ENCODE peak calls at places on chromosome 22, in four cellular contexts. I is OCI-M1, J is Kasumi-1, Z is kidney epithelial cell. S is an unnamed sample.

GRCh38 chr22:39530692-39531331 is 1.7 kb downstream of the RPS19BP1 start:
- DNase-seq in I (peak; percentile 86), J (peak; percentile 82), Z (no peak), S (no peak)

GRCh38 chr22:35477911-35478582 is 62.6 kb upstream of the RASD2 start:
- DNase-seq in I (peak; percentile 95), J (peak; percentile 52), Z (peak; percentile 71), S (no peak)

GRCh38 chr22:40397436-40397835 is 27.0 kb downstream of the SGSM3 start:
- DNase-seq in I (no peak), J (no peak), Z (no peak), S (no peak)

GRCh38 chr22:26646158-26646557 is 11.2 kb upstream of the MIAT start:
- DNase-seq in I (no peak), J (no peak), Z (no peak), S (no peak)

GRCh38 chr22:46484861-46485595 is 52.4 kb downstream of the CELSR1 start:
- DNase-seq in I (no peak), J (no peak), Z (peak; percentile 82), S (no peak)

GRCh38 chr22:17077255-17077654 is 7.5 kb upstream of the IL17RA start:
- DNase-seq in I (no peak), J (no peak), Z (no peak), S (no peak)

GRCh38 chr22:35622132-35622913 is 5.2 kb upstream of the MB start:
- DNase-seq in I (no peak), J (no peak), Z (no peak), S (no peak)

GRCh38 chr22:43159484-43160178 is 8.3 kb downstream of the TSPO start:
- DNase-seq in I (no peak), J (peak; percentile 7), Z (no peak), S (no peak)

GRCh38 chr22:34812631-34813030 is 253.3 kb upstream of the ISX start:
- DNase-seq in I (no peak), J (no peak), Z (peak; percentile 81), S (no peak)

GRCh38 chr22:43053176-43053575 is 36.0 kb downstream of the TTLL1 start:
- DNase-seq in I (peak; percentile 26), J (peak; percentile 26), Z (no peak), S (no peak)

GRCh38 chr22:20430641-20431519 is 6.7 kb downstream of the SCARF2 start:
- DNase-seq in I (no peak), J (peak; percentile 60), Z (no peak), S (no peak)

GRCh38 chr22:27045103-27045940 is 387.9 kb downstream of the MIAT start:
- DNase-seq in I (no peak), J (no peak), Z (peak; percentile 28), S (no peak)

GRCh38 chr22:46176508-46177003 is 26.2 kb downstream of the PPARA start:
- DNase-seq in I (no peak), J (no peak), Z (no peak), S (no peak)

GRCh38 chr22:41782316-41782715 is 18.2 kb upstream of the CCDC134 start:
- DNase-seq in I (no peak), J (no peak), Z (no peak), S (no peak)

GRCh38 chr22:29224121-29224858 is 18.6 kb downstream of the EMID1 start:
- DNase-seq in I (no peak), J (no peak), Z (no peak), S (no peak)

GRCh38 chr22:39745789-39746188 is 147.8 kb downstream of the ENTHD1 start:
- DNase-seq in I (no peak), J (no peak), Z (no peak), S (no peak)

GRCh38 chr22:49324527-49325491 is 502.9 kb downstream of the BRD1 start:
- DNase-seq in I (no peak), J (no peak), Z (no peak), S (peak; percentile 71)

S was measured in vagina.